ENCODE peak calls at places on chromosomes 12 and 14, in six cellular contexts. One of them, this sample, is unnamed.

GRCh38 chr14:87869619-87870583 is 123.1 kb downstream of the GALC start:
- DNase-seq in GM13976: peak
- DNase-seq in epithelial cell of proximal tubule: peak
- DNase-seq in ovary: no peak
- DNase-seq in HCT116: no peak
- DNase-seq in right lobe of liver: no peak
- DNase-seq in this sample: no peak

GRCh38 chr14:68781161-68782021 is 11.5 kb downstream of the ZFP36L1 start:
- DNase-seq in GM13976: no peak
- DNase-seq in epithelial cell of proximal tubule: no peak
- DNase-seq in ovary: peak
- DNase-seq in HCT116: no peak
- DNase-seq in right lobe of liver: peak
- DNase-seq in this sample: no peak

GRCh38 chr12:65889144-65889880 is 65.0 kb downstream of the HMGA2 start:
- DNase-seq in GM13976: no peak
- DNase-seq in epithelial cell of proximal tubule: no peak
- DNase-seq in ovary: no peak
- DNase-seq in HCT116: no peak
- DNase-seq in right lobe of liver: no peak
- DNase-seq in this sample: no peak

GRCh38 chr14:32430326-32430725 is 101.2 kb downstream of the AKAP6 start:
- DNase-seq in GM13976: no peak
- DNase-seq in epithelial cell of proximal tubule: no peak
- DNase-seq in ovary: no peak
- DNase-seq in HCT116: no peak
- DNase-seq in right lobe of liver: no peak
- DNase-seq in this sample: no peak

GRCh38 chr12:41188841-41189394 is 798 bp downstream of the PDZRN4 start:
- DNase-seq in GM13976: no peak
- DNase-seq in epithelial cell of proximal tubule: no peak
- DNase-seq in ovary: no peak
- DNase-seq in HCT116: no peak
- DNase-seq in right lobe of liver: no peak
- DNase-seq in this sample: no peak

GRCh38 chr12:108004368-108004767 is 124.7 kb upstream of the WSCD2 start:
- DNase-seq in GM13976: no peak
- DNase-seq in epithelial cell of proximal tubule: no peak
- DNase-seq in ovary: no peak
- DNase-seq in HCT116: no peak
- DNase-seq in right lobe of liver: no peak
- DNase-seq in this sample: no peak

GRCh38 chr12:50249464-50250229 is 33.7 kb downstream of the LIMA1 start:
- DNase-seq in GM13976: no peak
- DNase-seq in epithelial cell of proximal tubule: no peak
- DNase-seq in ovary: no peak
- DNase-seq in HCT116: no peak
- DNase-seq in right lobe of liver: no peak
- DNase-seq in this sample: no peak

GRCh38 chr12:50111417-50111692 is 681 bp upstream of the COX14 start:
- DNase-seq in GM13976: no peak
- DNase-seq in epithelial cell of proximal tubule: no peak
- DNase-seq in ovary: no peak
- DNase-seq in HCT116: no peak
- DNase-seq in right lobe of liver: no peak
- DNase-seq in this sample: no peak

GRCh38 chr12:3119745-3120660 is 42.8 kb downstream of the TSPAN9 start:
- DNase-seq in GM13976: no peak
- DNase-seq in epithelial cell of proximal tubule: peak
- DNase-seq in ovary: no peak
- DNase-seq in HCT116: no peak
- DNase-seq in right lobe of liver: peak
- DNase-seq in this sample: peak

GRCh38 chr12:65881965-65882413 is 57.7 kb downstream of the HMGA2 start:
- DNase-seq in GM13976: peak
- DNase-seq in epithelial cell of proximal tubule: no peak
- DNase-seq in ovary: peak
- DNase-seq in HCT116: no peak
- DNase-seq in right lobe of liver: peak
- DNase-seq in this sample: peak

GRCh38 chr12:115251727-115252126 is 567.8 kb upstream of the TBX3 start:
- DNase-seq in GM13976: no peak
- DNase-seq in epithelial cell of proximal tubule: no peak
- DNase-seq in ovary: no peak
- DNase-seq in HCT116: no peak
- DNase-seq in right lobe of liver: no peak
- DNase-seq in this sample: no peak

GRCh38 chr12:47797432-47797831 is 22.3 kb downstream of the HDAC7 start:
- DNase-seq in GM13976: peak
- DNase-seq in epithelial cell of proximal tubule: no peak
- DNase-seq in ovary: no peak
- DNase-seq in HCT116: no peak
- DNase-seq in right lobe of liver: peak
- DNase-seq in this sample: no peak

GRCh38 chr12:32264995-32265394 is 134.4 kb upstream of the FGD4 start:
- DNase-seq in GM13976: no peak
- DNase-seq in epithelial cell of proximal tubule: no peak
- DNase-seq in ovary: no peak
- DNase-seq in HCT116: no peak
- DNase-seq in right lobe of liver: no peak
- DNase-seq in this sample: no peak

GRCh38 chr12:7351177-7351576 is 47.3 kb downstream of the ACSM4 start:
- DNase-seq in GM13976: no peak
- DNase-seq in epithelial cell of proximal tubule: no peak
- DNase-seq in ovary: no peak
- DNase-seq in HCT116: no peak
- DNase-seq in right lobe of liver: no peak
- DNase-seq in this sample: no peak

GRCh38 chr14:69328317-69328716 is 68.4 kb downstream of the GALNT16 start:
- DNase-seq in GM13976: no peak
- DNase-seq in epithelial cell of proximal tubule: no peak
- DNase-seq in ovary: no peak
- DNase-seq in HCT116: no peak
- DNase-seq in right lobe of liver: no peak
- DNase-seq in this sample: peak

GRCh38 chr14:57502581-57503254 is 9.1 kb upstream of the CCDC198 start:
- DNase-seq in GM13976: no peak
- DNase-seq in epithelial cell of proximal tubule: no peak
- DNase-seq in ovary: peak
- DNase-seq in HCT116: no peak
- DNase-seq in right lobe of liver: no peak
- DNase-seq in this sample: no peak

GRCh38 chr14:68811161-68811560 is 18.3 kb upstream of the ZFP36L1 start:
- DNase-seq in GM13976: no peak
- DNase-seq in epithelial cell of proximal tubule: no peak
- DNase-seq in ovary: no peak
- DNase-seq in HCT116: no peak
- DNase-seq in right lobe of liver: no peak
- DNase-seq in this sample: peak

GRCh38 chr14:44428239-44428924 is 78.7 kb downstream of the FSCB start:
- DNase-seq in GM13976: no peak
- DNase-seq in epithelial cell of proximal tubule: no peak
- DNase-seq in ovary: no peak
- DNase-seq in HCT116: no peak
- DNase-seq in right lobe of liver: no peak
- DNase-seq in this sample: no peak

GRCh38 chr14:57085801-57086200 is 182.9 kb downstream of the EXOC5 start:
- DNase-seq in GM13976: no peak
- DNase-seq in epithelial cell of proximal tubule: no peak
- DNase-seq in ovary: no peak
- DNase-seq in HCT116: no peak
- DNase-seq in right lobe of liver: no peak
- DNase-seq in this sample: no peak

GRCh38 chr12:2944401-2945047 is 14.7 kb upstream of the TEAD4 start:
- DNase-seq in GM13976: peak
- DNase-seq in epithelial cell of proximal tubule: no peak
- DNase-seq in ovary: peak
- DNase-seq in HCT116: peak
- DNase-seq in right lobe of liver: no peak
- DNase-seq in this sample: no peak

GRCh38 chr12:43306066-43306465 is 245.9 kb downstream of the ADAMTS20 start:
- DNase-seq in GM13976: no peak
- DNase-seq in epithelial cell of proximal tubule: peak
- DNase-seq in ovary: no peak
- DNase-seq in HCT116: no peak
- DNase-seq in right lobe of liver: no peak
- DNase-seq in this sample: no peak

GRCh38 chr12:121443193-121443829 is 43.4 kb downstream of the RNF34 start:
- DNase-seq in GM13976: peak
- DNase-seq in epithelial cell of proximal tubule: no peak
- DNase-seq in ovary: peak
- DNase-seq in HCT116: peak
- DNase-seq in right lobe of liver: peak
- DNase-seq in this sample: no peak

GRCh38 chr14:104169005-104169764 is 30.8 kb downstream of the KIF26A start:
- DNase-seq in GM13976: no peak
- DNase-seq in epithelial cell of proximal tubule: no peak
- DNase-seq in ovary: no peak
- DNase-seq in HCT116: no peak
- DNase-seq in right lobe of liver: no peak
- DNase-seq in this sample: no peak

GRCh38 chr14:36254020-36254614 is 66.3 kb downstream of the MBIP start:
- DNase-seq in GM13976: no peak
- DNase-seq in epithelial cell of proximal tubule: no peak
- DNase-seq in ovary: no peak
- DNase-seq in HCT116: no peak
- DNase-seq in right lobe of liver: no peak
- DNase-seq in this sample: no peak
- TF ChIP-seq CTCF in GM13976: no peak
- TF ChIP-seq CTCF in epithelial cell of proximal tubule: peak
- TF ChIP-seq CTCF in ovary: no peak
- TF ChIP-seq CTCF in HCT116: peak
- TF ChIP-seq CTCF in right lobe of liver: no peak
- TF ChIP-seq CTCF in this sample: peak

GRCh38 chr12:42237052-42237852 is 796 bp downstream of the YAF2 start:
- DNase-seq in GM13976: peak
- DNase-seq in epithelial cell of proximal tubule: no peak
- DNase-seq in ovary: peak
- DNase-seq in HCT116: peak
- DNase-seq in right lobe of liver: peak
- DNase-seq in this sample: peak
- TF ChIP-seq CTCF in GM13976: peak
- TF ChIP-seq CTCF in epithelial cell of proximal tubule: peak
- TF ChIP-seq CTCF in ovary: peak
- TF ChIP-seq CTCF in HCT116: peak
- TF ChIP-seq CTCF in right lobe of liver: peak
- TF ChIP-seq CTCF in this sample: peak

GRCh38 chr12:9798008-9798619 is 29.2 kb upstream of the KLRF1 start:
- DNase-seq in GM13976: peak
- DNase-seq in epithelial cell of proximal tubule: peak
- DNase-seq in ovary: no peak
- DNase-seq in HCT116: peak
- DNase-seq in right lobe of liver: no peak
- DNase-seq in this sample: no peak
- TF ChIP-seq CTCF in GM13976: peak
- TF ChIP-seq CTCF in epithelial cell of proximal tubule: peak
- TF ChIP-seq CTCF in ovary: no peak
- TF ChIP-seq CTCF in HCT116: peak
- TF ChIP-seq CTCF in right lobe of liver: peak
- TF ChIP-seq CTCF in this sample: peak

DNA sequence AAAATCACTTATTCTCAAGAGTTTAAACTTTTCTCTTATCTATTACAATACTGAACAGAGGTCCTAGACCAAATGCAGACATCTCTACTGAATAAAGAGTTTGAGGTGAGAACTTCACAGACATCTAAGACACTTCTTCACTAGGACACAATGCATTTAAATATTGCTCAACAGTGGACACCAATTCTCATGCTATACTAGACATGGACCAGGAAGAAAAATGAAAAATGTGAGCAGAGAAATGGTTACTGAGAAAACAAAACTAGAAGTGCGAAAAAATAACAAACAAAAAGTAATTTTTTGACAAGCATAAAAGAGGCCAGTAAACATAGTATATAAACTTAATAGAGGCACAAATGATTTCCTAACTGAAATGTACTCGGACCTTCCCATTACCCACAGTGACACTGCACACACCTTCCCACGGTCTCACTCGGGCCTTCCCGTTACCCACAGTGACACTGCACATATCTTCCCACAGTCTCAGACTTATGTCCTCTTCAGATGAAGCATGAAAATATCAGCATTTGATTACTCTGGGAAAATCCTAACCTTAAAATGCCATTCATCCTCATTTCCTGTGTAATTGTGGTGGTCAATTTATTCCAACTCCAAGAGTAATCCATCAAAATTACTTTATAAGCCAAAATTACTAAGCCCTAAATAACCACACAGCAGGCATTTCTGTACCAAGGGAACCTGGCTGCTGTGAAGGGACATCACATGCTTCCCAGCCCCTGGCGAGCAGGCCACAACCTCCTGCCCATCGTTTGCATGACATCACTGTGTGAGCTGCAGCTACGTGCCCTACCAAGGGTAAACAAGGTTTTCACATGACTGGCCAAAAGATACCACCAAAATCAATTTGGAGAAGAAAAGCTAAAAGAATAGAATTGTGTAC is 6.4 kb downstream of the SLC15A4 start:
- DNase-seq in GM13976: peak
- DNase-seq in epithelial cell of proximal tubule: peak
- DNase-seq in ovary: no peak
- DNase-seq in HCT116: no peak
- DNase-seq in right lobe of liver: peak
- DNase-seq in this sample: no peak
- TF ChIP-seq CTCF in GM13976: no peak
- TF ChIP-seq CTCF in epithelial cell of proximal tubule: no peak
- TF ChIP-seq CTCF in ovary: no peak
- TF ChIP-seq CTCF in HCT116: no peak
- TF ChIP-seq CTCF in right lobe of liver: no peak
- TF ChIP-seq CTCF in this sample: no peak

GRCh38 chr14:93299831-93300230 is 33.0 kb downstream of the BTBD7 start:
- DNase-seq in GM13976: no peak
- DNase-seq in epithelial cell of proximal tubule: no peak
- DNase-seq in ovary: no peak
- DNase-seq in HCT116: no peak
- DNase-seq in right lobe of liver: no peak
- DNase-seq in this sample: no peak
- TF ChIP-seq CTCF in GM13976: no peak
- TF ChIP-seq CTCF in epithelial cell of proximal tubule: no peak
- TF ChIP-seq CTCF in ovary: no peak
- TF ChIP-seq CTCF in HCT116: no peak
- TF ChIP-seq CTCF in right lobe of liver: no peak
- TF ChIP-seq CTCF in this sample: no peak

DNA sequence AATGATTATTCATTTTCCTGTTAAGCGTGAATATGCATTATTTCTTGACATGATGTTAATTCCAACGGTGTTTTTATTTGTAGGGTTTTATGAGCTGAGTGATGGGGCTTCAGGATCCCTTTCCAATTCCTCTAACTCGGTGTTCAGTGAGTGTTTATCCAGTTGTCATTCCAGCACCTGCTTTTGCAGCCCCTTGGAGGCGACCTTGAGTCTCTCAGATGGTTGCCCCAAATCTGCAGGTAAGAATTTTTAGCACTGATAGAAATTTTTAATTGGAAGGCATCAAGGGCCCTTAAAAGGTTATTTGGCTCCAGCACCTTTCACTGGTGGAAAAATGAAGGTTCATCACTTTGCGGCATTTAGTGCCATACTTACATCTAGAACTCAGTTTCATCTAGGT is 3.7 kb downstream of the DACT1 start:
- DNase-seq in GM13976: no peak
- DNase-seq in epithelial cell of proximal tubule: no peak
- DNase-seq in ovary: no peak
- DNase-seq in HCT116: no peak
- DNase-seq in right lobe of liver: no peak
- DNase-seq in this sample: no peak
- TF ChIP-seq CTCF in GM13976: no peak
- TF ChIP-seq CTCF in epithelial cell of proximal tubule: peak
- TF ChIP-seq CTCF in ovary: no peak
- TF ChIP-seq CTCF in HCT116: peak
- TF ChIP-seq CTCF in right lobe of liver: no peak
- TF ChIP-seq CTCF in this sample: peak

This sample was measured in chondrocyte.